ENCODE peak calls at places on chromosome 6, in seven cellular contexts. Q is HepG2, X is SK-N-SH, U is HCT116, V is K562, J is GM12878, A is H1. W is an unnamed sample.

GRCh38 chr6:36444470-36444869 is 1.7 kb downstream of the KCTD20 start:
- DNase-seq in J (no peak), Q (no peak), X (no peak), A (no peak), U (no peak), V (no peak), W (peak)

GRCh38 chr6:55276745-55277627 is 50.3 kb upstream of the GFRAL start:
- DNase-seq in X (peak), U (peak), A (no peak), J (no peak), V (peak), Q (peak), W (peak)

GRCh38 chr6:36381502-36382389 is 5.7 kb downstream of the ETV7 start:
- DNase-seq in V (no peak), Q (no peak), X (no peak), U (no peak), A (no peak), J (peak), W (no peak)

GRCh38 chr6:53111865-53112264 is 36.8 kb downstream of the GCM1 start:
- DNase-seq in U (no peak), A (no peak), Q (no peak), V (no peak), J (no peak), X (no peak), W (no peak)

GRCh38 chr6:35048031-35048613 is 93.0 kb downstream of the TCP11 start:
- DNase-seq in J (no peak), V (no peak), Q (no peak), A (no peak), U (no peak), X (peak), W (no peak)

GRCh38 chr6:8530775-8531435 is 95.6 kb upstream of the SLC35B3 start:
- DNase-seq in J (no peak), Q (no peak), U (no peak), V (no peak), X (peak), A (no peak), W (no peak)

GRCh38 chr6:112298816-112299281 is 44.5 kb upstream of the LAMA4 start:
- DNase-seq in A (no peak), Q (no peak), V (no peak), X (no peak), J (no peak), U (peak), W (no peak)

GRCh38 chr6:123997223-123997622 is 193.6 kb downstream of the NKAIN2 start:
- DNase-seq in V (no peak), A (no peak), U (no peak), J (no peak), X (no peak), Q (no peak), W (no peak)

GRCh38 chr6:137728386-137729349 is 138.4 kb upstream of the TNFAIP3 start:
- DNase-seq in A (no peak), Q (peak), V (no peak), U (no peak), J (no peak), X (no peak), W (no peak)

GRCh38 chr6:23533311-23533710 is 592.7 kb upstream of the NRSN1 start:
- DNase-seq in U (no peak), X (no peak), V (no peak), Q (no peak), A (no peak), J (no peak), W (no peak)

GRCh38 chr6:65819152-65819551 is 112.1 kb upstream of the EYS start:
- DNase-seq in V (no peak), J (no peak), Q (no peak), U (no peak), A (no peak), X (no peak), W (no peak)

GRCh38 chr6:155517282-155517681 is 61.6 kb upstream of the NOX3 start:
- DNase-seq in Q (no peak), J (no peak), U (no peak), V (no peak), A (no peak), X (no peak), W (no peak)

GRCh38 chr6:152642578-152643375 is 5.6 kb upstream of the SYNE1 start:
- DNase-seq in J (no peak), X (peak), Q (peak), A (peak), U (peak), V (no peak), W (peak)

GRCh38 chr6:45350186-45350585 is 22.1 kb downstream of the RUNX2 start:
- DNase-seq in X (no peak), Q (no peak), V (no peak), J (no peak), A (no peak), U (no peak), W (no peak)

GRCh38 chr6:126198581-126198980 is 141.3 kb upstream of the CENPW start:
- DNase-seq in U (no peak), Q (no peak), V (no peak), A (no peak), J (no peak), X (no peak), W (no peak)

GRCh38 chr6:3281669-3282460 is 23.1 kb downstream of the PSMG4 start:
- DNase-seq in J (no peak), V (no peak), U (no peak), X (no peak), Q (no peak), A (peak), W (no peak)

GRCh38 chr6:22295145-22295544 is 1.7 kb downstream of the PRL start:
- DNase-seq in V (no peak), A (no peak), J (no peak), U (no peak), X (peak), Q (no peak), W (no peak)

GRCh38 chr6:97656236-97656635 is 373.2 kb upstream of the MMS22L start:
- DNase-seq in A (no peak), J (no peak), Q (no peak), U (no peak), V (no peak), X (no peak), W (no peak)

GRCh38 chr6:95660544-95660943 is 83.2 kb downstream of the MANEA start:
- DNase-seq in J (no peak), U (no peak), Q (no peak), X (no peak), V (no peak), A (no peak), W (no peak)

GRCh38 chr6:162829013-162829742 is 101.4 kb downstream of the PACRG start:
- DNase-seq in Q (no peak), X (no peak), U (no peak), J (no peak), A (no peak), V (no peak), W (no peak)

GRCh38 chr6:27502508-27503435 is 29.9 kb upstream of the ZNF184 start:
- DNase-seq in A (no peak), U (peak), J (peak), X (no peak), V (peak), Q (peak), W (no peak)

GRCh38 chr6:27864906-27865883 is 47.0 kb downstream of the OR2B2 start:
- DNase-seq in V (peak), J (peak), Q (peak), U (no peak), X (peak), A (no peak), W (peak)

GRCh38 chr6:13881621-13882165 is 43.1 kb upstream of the RNF182 start:
- DNase-seq in V (no peak), X (no peak), A (no peak), U (no peak), Q (no peak), J (no peak), W (no peak)

GRCh38 chr6:51495806-51496380 is 591.5 kb downstream of the PKHD1 start:
- DNase-seq in U (no peak), Q (no peak), J (no peak), A (no peak), V (no peak), X (no peak), W (peak)

GRCh38 chr6:109441069-109441816 is 719 bp downstream of the SMPD2 start:
- DNase-seq in X (peak), J (no peak), A (no peak), Q (peak), U (no peak), V (peak), W (peak)

GRCh38 chr6:132122871-132123270 is 171.7 kb upstream of the CCN2 start:
- DNase-seq in U (no peak), V (no peak), A (no peak), X (no peak), J (no peak), Q (peak), W (no peak)

GRCh38 chr6:1436334-1437306 is 47.2 kb downstream of the FOXF2 start:
- DNase-seq in A (no peak), V (peak), X (peak), U (peak), Q (peak), J (peak), W (peak)

GRCh38 chr6:165055231-165055630 is 254.2 kb downstream of the C6orf118 start:
- DNase-seq in U (no peak), J (no peak), Q (no peak), V (no peak), A (no peak), X (no peak), W (no peak)

GRCh38 chr6:127436578-127437110 is 22.5 kb downstream of the KIAA0408 start:
- DNase-seq in J (no peak), Q (no peak), X (peak), V (no peak), U (no peak), A (no peak), W (no peak)

GRCh38 chr6:154080434-154081189 is 41.6 kb downstream of the OPRM1 start:
- DNase-seq in A (no peak), Q (no peak), X (no peak), V (no peak), U (no peak), J (no peak), W (no peak)

GRCh38 chr6:30219244-30219643 is 6.0 kb upstream of the TRIM26 start:
- DNase-seq in U (no peak), V (peak), Q (peak), J (peak), X (peak), A (no peak), W (peak)

GRCh38 chr6:70905676-70906075 is 51.2 kb downstream of the B3GAT2 start:
- DNase-seq in U (no peak), A (no peak), V (no peak), Q (no peak), J (no peak), X (no peak), W (no peak)

GRCh38 chr6:127484207-127484858 is 25.1 kb upstream of the KIAA0408 start:
- DNase-seq in J (peak), A (no peak), Q (peak), V (no peak), X (no peak), U (no peak), W (no peak)

GRCh38 chr6:35449287-35449881 is 2.8 kb upstream of the FANCE start:
- DNase-seq in X (peak), Q (peak), V (peak), A (no peak), J (no peak), U (no peak), W (peak)

GRCh38 chr6:56949261-56949660 is 5.6 kb upstream of the BEND6 start:
- DNase-seq in A (no peak), X (no peak), J (no peak), U (no peak), V (no peak), Q (no peak), W (no peak)

GRCh38 chr6:28081486-28081751 is 1.1 kb downstream of the ZNF165 start:
- DNase-seq in A (no peak), J (peak), V (peak), X (no peak), Q (no peak), U (no peak), W (no peak)

DNA sequence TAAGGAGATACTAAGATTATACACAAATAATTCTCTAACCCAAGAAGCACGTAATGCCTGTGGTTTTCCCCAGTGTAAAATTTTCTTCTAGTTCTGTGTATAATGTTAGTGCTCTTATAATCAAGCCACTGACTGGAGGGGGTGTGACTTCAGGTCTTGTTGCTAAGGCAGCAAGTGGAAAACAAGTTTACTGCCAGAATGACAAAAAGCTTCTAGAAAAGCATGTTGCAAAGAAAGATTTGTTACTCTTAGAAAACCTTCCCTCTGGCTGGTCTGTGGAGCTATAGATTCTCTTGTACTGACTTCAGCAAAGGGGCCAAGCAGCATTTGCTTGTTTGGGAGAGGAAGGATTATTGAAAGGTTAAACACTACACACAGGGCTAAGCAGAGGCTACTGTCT is 288.8 kb downstream of the BTBD9 start:
- DNase-seq in V (no peak), X (no peak), U (no peak), A (no peak), J (no peak), Q (no peak), W (peak)
- TF ChIP-seq JUND in V (no peak), X (no peak), U (no peak), A (no peak), J (no peak), Q (no peak), W (no peak)

GRCh38 chr6:83108378-83108777 is 40.9 kb downstream of the DOP1A start:
- DNase-seq in X (no peak), J (no peak), A (no peak), U (no peak), V (no peak), Q (no peak), W (no peak)

GRCh38 chr6:83117802-83118201 is 50.3 kb downstream of the DOP1A start:
- DNase-seq in J (no peak), V (no peak), X (no peak), Q (no peak), A (no peak), U (no peak), W (no peak)

GRCh38 chr6:83114164-83114563 is 46.7 kb downstream of the DOP1A start:
- DNase-seq in Q (no peak), V (no peak), U (no peak), A (no peak), J (no peak), X (no peak), W (no peak)

GRCh38 chr6:83113258-83113657 is 45.8 kb downstream of the DOP1A start:
- DNase-seq in X (no peak), A (no peak), Q (no peak), J (no peak), U (no peak), V (no peak), W (no peak)
- TF ChIP-seq JUND in X (no peak), A (no peak), Q (no peak), J (no peak), U (no peak), V (no peak), W (no peak)

GRCh38 chr6:100657678-100658330 is 193.1 kb upstream of the SIM1 start:
- DNase-seq in V (no peak), Q (no peak), A (no peak), U (no peak), X (no peak), J (no peak), W (no peak)
- TF ChIP-seq JUND in V (no peak), Q (no peak), A (no peak), U (no peak), X (no peak), J (no peak), W (no peak)

GRCh38 chr6:119077643-119078448 is 618 bp downstream of the FAM184A start:
- DNase-seq in U (no peak), V (peak), J (no peak), X (peak), A (peak), Q (peak), W (peak)
- TF ChIP-seq JUND in U (no peak), V (peak), J (no peak), X (no peak), A (no peak), Q (no peak), W (no peak)

GRCh38 chr6:148513145-148514071 is 170.8 kb downstream of the SASH1 start:
- DNase-seq in Q (no peak), A (no peak), J (no peak), V (no peak), X (no peak), U (no peak), W (no peak)
- TF ChIP-seq JUND in Q (no peak), A (no peak), J (no peak), V (no peak), X (no peak), U (no peak), W (no peak)

DNA sequence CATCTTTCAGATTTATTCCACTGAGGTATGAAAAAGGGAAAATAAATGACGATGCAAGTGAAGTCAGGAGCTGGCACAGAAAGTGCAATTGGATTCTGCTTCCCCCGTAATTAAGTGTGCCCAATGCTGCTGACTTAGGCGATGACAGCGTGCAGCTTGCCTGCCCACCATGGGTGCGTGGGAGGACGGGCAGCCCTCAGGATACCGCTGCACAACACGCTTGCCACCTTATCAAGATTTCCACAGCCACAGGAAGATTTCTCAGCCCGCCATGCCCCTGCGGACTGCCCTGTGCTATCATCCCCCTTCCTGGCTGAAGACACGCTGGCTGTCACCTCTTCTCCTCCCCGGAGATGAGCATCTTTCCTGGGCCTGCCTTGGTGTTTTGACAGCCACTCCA is 103.3 kb upstream of the BACH2 start:
- DNase-seq in J (no peak), U (no peak), X (no peak), Q (no peak), V (no peak), A (no peak), W (no peak)
- TF ChIP-seq JUND in J (no peak), U (no peak), X (no peak), Q (no peak), V (no peak), A (no peak), W (no peak)